ENCODE peak calls at places on chromosomes 11 and 22, in ten cellular contexts. One of them, this sample, is unnamed.

GRCh38 chr11:79419120-79419519 is 21.7 kb downstream of the TENM4 start:
- DNase-seq in sigmoid colon: no peak
- DNase-seq in SK-N-SH: no peak
- DNase-seq in tibial nerve: no peak
- DNase-seq in transverse colon: peak
- DNase-seq in K562: no peak
- DNase-seq in A549: peak
- DNase-seq in H1: no peak
- DNase-seq in stomach: peak
- DNase-seq in ovary: no peak
- DNase-seq in this sample: no peak

GRCh38 chr11:97516688-97517087 is 1126.9 kb downstream of the JRKL start:
- DNase-seq in transverse colon: no peak
- DNase-seq in tibial nerve: no peak
- DNase-seq in ovary: no peak
- DNase-seq in SK-N-SH: peak
- DNase-seq in K562: no peak
- DNase-seq in H1: no peak
- DNase-seq in sigmoid colon: no peak
- DNase-seq in stomach: no peak
- DNase-seq in A549: no peak
- DNase-seq in this sample: no peak

GRCh38 chr11:130796828-130797227 is 119.5 kb downstream of the SNX19 start:
- DNase-seq in A549: no peak
- DNase-seq in transverse colon: no peak
- DNase-seq in H1: no peak
- DNase-seq in stomach: no peak
- DNase-seq in K562: no peak
- DNase-seq in tibial nerve: no peak
- DNase-seq in sigmoid colon: no peak
- DNase-seq in SK-N-SH: no peak
- DNase-seq in ovary: no peak
- DNase-seq in this sample: no peak

GRCh38 chr11:31810779-31811647 is at the start of gene PAX6:
- DNase-seq in ovary: no peak
- DNase-seq in K562: peak
- DNase-seq in A549: peak
- DNase-seq in transverse colon: peak
- DNase-seq in SK-N-SH: peak
- DNase-seq in stomach: no peak
- DNase-seq in H1: peak
- DNase-seq in sigmoid colon: peak
- DNase-seq in tibial nerve: no peak
- DNase-seq in this sample: no peak

GRCh38 chr11:46296520-46297448 is 19.3 kb downstream of the CREB3L1 start:
- DNase-seq in A549: no peak
- DNase-seq in transverse colon: no peak
- DNase-seq in sigmoid colon: peak
- DNase-seq in ovary: peak
- DNase-seq in SK-N-SH: peak
- DNase-seq in stomach: no peak
- DNase-seq in H1: peak
- DNase-seq in tibial nerve: no peak
- DNase-seq in K562: peak
- DNase-seq in this sample: no peak

GRCh38 chr22:33492210-33492651 is 428.0 kb downstream of the LARGE1 start:
- DNase-seq in K562: no peak
- DNase-seq in sigmoid colon: no peak
- DNase-seq in ovary: no peak
- DNase-seq in stomach: peak
- DNase-seq in SK-N-SH: peak
- DNase-seq in A549: no peak
- DNase-seq in transverse colon: no peak
- DNase-seq in H1: peak
- DNase-seq in tibial nerve: no peak
- DNase-seq in this sample: no peak

GRCh38 chr22:33971561-33971961 is 51.3 kb upstream of the LARGE1 start:
- DNase-seq in K562: no peak
- DNase-seq in sigmoid colon: no peak
- DNase-seq in tibial nerve: peak
- DNase-seq in SK-N-SH: no peak
- DNase-seq in transverse colon: no peak
- DNase-seq in A549: no peak
- DNase-seq in stomach: no peak
- DNase-seq in H1: no peak
- DNase-seq in ovary: no peak
- DNase-seq in this sample: no peak

GRCh38 chr22:16586991-16587390 is 5.6 kb downstream of the CCT8L2 start:
- DNase-seq in transverse colon: no peak
- DNase-seq in SK-N-SH: no peak
- DNase-seq in stomach: no peak
- DNase-seq in K562: no peak
- DNase-seq in H1: no peak
- DNase-seq in A549: no peak
- DNase-seq in ovary: no peak
- DNase-seq in tibial nerve: no peak
- DNase-seq in sigmoid colon: no peak
- DNase-seq in this sample: no peak

GRCh38 chr11:128437137-128437536 is 150.2 kb downstream of the ETS1 start:
- DNase-seq in A549: no peak
- DNase-seq in sigmoid colon: no peak
- DNase-seq in H1: no peak
- DNase-seq in K562: no peak
- DNase-seq in stomach: no peak
- DNase-seq in tibial nerve: no peak
- DNase-seq in SK-N-SH: no peak
- DNase-seq in transverse colon: no peak
- DNase-seq in ovary: peak
- DNase-seq in this sample: no peak

GRCh38 chr11:121431820-121432526 is 20.1 kb upstream of the SORL1 start:
- DNase-seq in ovary: no peak
- DNase-seq in H1: no peak
- DNase-seq in K562: no peak
- DNase-seq in tibial nerve: no peak
- DNase-seq in SK-N-SH: no peak
- DNase-seq in transverse colon: no peak
- DNase-seq in stomach: no peak
- DNase-seq in A549: no peak
- DNase-seq in sigmoid colon: no peak
- DNase-seq in this sample: no peak

GRCh38 chr11:86718553-86718952 is 46.1 kb upstream of the ME3 start:
- DNase-seq in A549: no peak
- DNase-seq in transverse colon: no peak
- DNase-seq in tibial nerve: no peak
- DNase-seq in sigmoid colon: no peak
- DNase-seq in stomach: no peak
- DNase-seq in ovary: no peak
- DNase-seq in SK-N-SH: no peak
- DNase-seq in K562: no peak
- DNase-seq in H1: no peak
- DNase-seq in this sample: no peak

GRCh38 chr22:33035276-33035863 is 22.8 kb downstream of the SYN3 start:
- DNase-seq in sigmoid colon: no peak
- DNase-seq in H1: no peak
- DNase-seq in K562: no peak
- DNase-seq in tibial nerve: no peak
- DNase-seq in SK-N-SH: no peak
- DNase-seq in stomach: no peak
- DNase-seq in ovary: no peak
- DNase-seq in transverse colon: no peak
- DNase-seq in A549: no peak
- DNase-seq in this sample: no peak

DNA sequence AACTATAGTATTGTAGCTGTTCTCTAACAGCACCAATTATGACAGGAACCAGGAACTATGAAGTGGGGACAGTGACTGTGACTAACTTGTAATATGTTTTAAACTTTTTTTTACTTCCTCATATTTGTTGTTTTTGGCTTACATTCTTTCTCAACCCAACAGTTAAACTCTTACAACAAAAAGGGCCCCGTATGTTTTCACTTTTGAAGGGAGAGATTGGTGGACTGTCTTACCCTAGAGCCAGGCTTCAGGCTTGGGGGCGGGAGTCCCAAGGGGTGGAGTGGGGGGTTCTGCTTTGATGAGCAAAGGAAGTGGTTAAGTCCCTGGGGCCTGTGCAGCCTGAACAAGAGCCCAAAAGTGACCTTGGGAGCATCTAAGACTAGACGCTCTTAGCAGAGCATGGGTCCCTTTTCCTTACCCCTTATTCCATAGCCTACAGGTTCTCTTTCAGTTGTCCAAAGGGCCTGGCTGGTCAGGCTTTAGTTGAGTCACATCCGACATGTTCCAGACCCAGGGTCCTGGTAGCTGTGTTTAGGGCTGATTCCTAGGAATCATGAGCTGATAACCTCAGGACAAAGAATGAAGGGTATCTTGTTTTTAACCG is 38.8 kb downstream of the STIM1 start:
- DNase-seq in K562: peak
- DNase-seq in stomach: no peak
- DNase-seq in sigmoid colon: no peak
- DNase-seq in transverse colon: peak
- DNase-seq in tibial nerve: no peak
- DNase-seq in A549: no peak
- DNase-seq in SK-N-SH: no peak
- DNase-seq in ovary: no peak
- DNase-seq in H1: no peak
- DNase-seq in this sample: no peak
- H3K27ac ChIP-seq in K562: peak
- H3K27ac ChIP-seq in stomach: peak
- H3K27ac ChIP-seq in sigmoid colon: peak
- H3K27ac ChIP-seq in transverse colon: peak
- H3K27ac ChIP-seq in tibial nerve: peak
- H3K27ac ChIP-seq in A549: peak
- H3K27ac ChIP-seq in SK-N-SH: no peak
- H3K27ac ChIP-seq in ovary: no peak
- H3K27ac ChIP-seq in H1: no peak
- H3K27ac ChIP-seq in this sample: peak

GRCh38 chr11:8337396-8337795 is 73.7 kb upstream of the LMO1 start:
- DNase-seq in H1: no peak
- DNase-seq in A549: no peak
- DNase-seq in sigmoid colon: no peak
- DNase-seq in transverse colon: no peak
- DNase-seq in K562: no peak
- DNase-seq in tibial nerve: no peak
- DNase-seq in ovary: no peak
- DNase-seq in SK-N-SH: no peak
- DNase-seq in stomach: no peak
- DNase-seq in this sample: no peak
- TF ChIP-seq EP300 in H1: no peak
- TF ChIP-seq EP300 in A549: no peak
- TF ChIP-seq EP300 in sigmoid colon: no peak
- TF ChIP-seq EP300 in transverse colon: no peak
- TF ChIP-seq EP300 in K562: no peak
- TF ChIP-seq EP300 in tibial nerve: no peak
- TF ChIP-seq EP300 in ovary: no peak
- TF ChIP-seq EP300 in SK-N-SH: no peak
- TF ChIP-seq EP300 in stomach: no peak
- TF ChIP-seq EP300 in this sample: no peak

GRCh38 chr11:64181506-64182411 is 4.2 kb upstream of the STIP1 start:
- DNase-seq in A549: peak
- DNase-seq in K562: peak
- DNase-seq in ovary: peak
- DNase-seq in H1: peak
- DNase-seq in tibial nerve: peak
- DNase-seq in sigmoid colon: peak
- DNase-seq in SK-N-SH: peak
- DNase-seq in transverse colon: peak
- DNase-seq in stomach: peak
- DNase-seq in this sample: peak
- H3K27ac ChIP-seq in A549: peak
- H3K27ac ChIP-seq in K562: peak
- H3K27ac ChIP-seq in ovary: peak
- H3K27ac ChIP-seq in H1: no peak
- H3K27ac ChIP-seq in tibial nerve: peak
- H3K27ac ChIP-seq in sigmoid colon: peak
- H3K27ac ChIP-seq in SK-N-SH: peak
- H3K27ac ChIP-seq in transverse colon: peak
- H3K27ac ChIP-seq in stomach: peak
- H3K27ac ChIP-seq in this sample: peak

DNA sequence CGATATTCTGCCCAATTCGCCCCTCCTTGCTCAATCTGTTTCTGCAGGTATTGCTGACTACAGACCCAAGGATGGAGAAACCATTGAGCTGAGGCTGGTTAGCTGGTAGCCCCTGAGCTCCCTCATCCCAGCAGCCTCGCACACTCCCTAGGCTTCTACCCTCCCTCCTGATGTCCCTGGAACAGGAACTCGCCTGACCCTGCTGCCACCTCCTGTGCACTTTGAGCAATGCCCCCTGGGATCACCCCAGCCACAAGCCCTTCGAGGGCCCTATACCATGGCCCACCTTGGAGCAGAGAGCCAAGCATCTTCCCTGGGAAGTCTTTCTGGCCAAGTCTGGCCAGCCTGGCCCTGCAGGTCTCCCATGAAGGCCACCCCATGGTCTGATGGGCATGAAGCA is 9.2 kb upstream of the SLC35E4 start:
- DNase-seq in tibial nerve: no peak
- DNase-seq in K562: no peak
- DNase-seq in stomach: no peak
- DNase-seq in A549: no peak
- DNase-seq in sigmoid colon: no peak
- DNase-seq in transverse colon: no peak
- DNase-seq in H1: no peak
- DNase-seq in SK-N-SH: no peak
- DNase-seq in ovary: no peak
- DNase-seq in this sample: no peak
- TF ChIP-seq EP300 in tibial nerve: no peak
- TF ChIP-seq EP300 in K562: no peak
- TF ChIP-seq EP300 in stomach: no peak
- TF ChIP-seq EP300 in A549: no peak
- TF ChIP-seq EP300 in sigmoid colon: no peak
- TF ChIP-seq EP300 in transverse colon: no peak
- TF ChIP-seq EP300 in H1: no peak
- TF ChIP-seq EP300 in SK-N-SH: no peak
- TF ChIP-seq EP300 in ovary: no peak
- TF ChIP-seq EP300 in this sample: no peak

GRCh38 chr22:35330258-35330861 is 30.7 kb downstream of the TOM1 start:
- DNase-seq in transverse colon: peak
- DNase-seq in K562: no peak
- DNase-seq in ovary: peak
- DNase-seq in H1: no peak
- DNase-seq in SK-N-SH: no peak
- DNase-seq in stomach: peak
- DNase-seq in A549: no peak
- DNase-seq in tibial nerve: peak
- DNase-seq in sigmoid colon: peak
- DNase-seq in this sample: peak
- H3K27ac ChIP-seq in transverse colon: peak
- H3K27ac ChIP-seq in K562: no peak
- H3K27ac ChIP-seq in ovary: peak
- H3K27ac ChIP-seq in H1: no peak
- H3K27ac ChIP-seq in SK-N-SH: no peak
- H3K27ac ChIP-seq in stomach: peak
- H3K27ac ChIP-seq in A549: no peak
- H3K27ac ChIP-seq in tibial nerve: peak
- H3K27ac ChIP-seq in sigmoid colon: peak
- H3K27ac ChIP-seq in this sample: peak

This sample was measured in esophagus muscularis mucosa.